ENCODE peak calls at places on chromosomes 5 and 9, in seven cellular contexts. G, J, H, L, B, M and Z are unnamed samples.

GRCh38 chr5:23591250-23591649 is 83.8 kb downstream of the PRDM9 start:
- DNase-seq in L (no peak), J (no peak), H (no peak), B (no peak), G (no peak), M (no peak), Z (no peak)

GRCh38 chr5:94276751-94277150 is 341.7 kb downstream of the KIAA0825 start:
- DNase-seq in M (no peak), H (no peak), L (no peak), J (peak), G (no peak), B (no peak), Z (no peak)

GRCh38 chr5:145787507-145787906 is 47.6 kb downstream of the PRELID2 start:
- DNase-seq in B (no peak), M (no peak), G (no peak), L (no peak), J (no peak), H (no peak), Z (no peak)

GRCh38 chr5:1568201-1568979 is 44.6 kb upstream of the LPCAT1 start:
- DNase-seq in B (peak), L (no peak), H (peak), J (peak), G (peak), M (no peak), Z (peak)

GRCh38 chr9:132985489-132985888 is 7.0 kb downstream of the GFI1B start:
- DNase-seq in J (no peak), H (no peak), L (no peak), G (no peak), M (no peak), B (no peak), Z (no peak)

GRCh38 chr9:72443855-72444254 is 77.6 kb upstream of the TMC1 start:
- DNase-seq in J (peak), M (no peak), L (no peak), B (no peak), H (no peak), G (no peak), Z (peak)

GRCh38 chr5:160929343-160929742 is 77.3 kb upstream of the ATP10B start:
- DNase-seq in B (no peak), M (no peak), H (no peak), J (no peak), L (no peak), G (no peak), Z (peak)

GRCh38 chr9:131094622-131095021 is 1.7 kb upstream of the AIF1L start:
- DNase-seq in J (peak), M (no peak), L (no peak), B (no peak), H (peak), G (peak), Z (peak)

GRCh38 chr5:139387611-139388197 is 2.0 kb downstream of the MZB1 start:
- DNase-seq in G (no peak), J (no peak), M (no peak), H (no peak), B (no peak), L (no peak), Z (no peak)

GRCh38 chr5:7078901-7079300 is 317.0 kb upstream of the ADCY2 start:
- DNase-seq in L (no peak), B (no peak), J (no peak), H (no peak), M (peak), G (no peak), Z (peak)

GRCh38 chr5:145903113-145903512 is 30.3 kb upstream of the GRXCR2 start:
- DNase-seq in L (no peak), G (no peak), M (no peak), B (no peak), J (no peak), H (no peak), Z (peak)

GRCh38 chr5:133409210-133409674 is 203.1 kb downstream of the FSTL4 start:
- DNase-seq in M (no peak), G (no peak), H (no peak), B (no peak), L (no peak), J (no peak), Z (no peak)

GRCh38 chr9:104557179-104557634 is 11.8 kb upstream of the OR13C8 start:
- DNase-seq in H (no peak), L (no peak), G (no peak), M (no peak), J (no peak), B (no peak), Z (no peak)

GRCh38 chr9:130852801-130853200 is 17.7 kb downstream of the ABL1 start:
- DNase-seq in B (no peak), L (no peak), M (no peak), J (no peak), H (no peak), G (no peak), Z (no peak)

GRCh38 chr9:95435074-95435728 is 81.6 kb downstream of the PTCH1 start:
- DNase-seq in H (no peak), J (no peak), L (no peak), M (no peak), G (no peak), B (no peak), Z (no peak)

GRCh38 chr9:34592895-34593601 is 3.5 kb upstream of the CNTFR start:
- DNase-seq in J (no peak), L (peak), M (peak), B (no peak), H (no peak), G (peak), Z (peak)

GRCh38 chr5:42230839-42231238 is 192.4 kb upstream of the GHR start:
- DNase-seq in M (no peak), H (no peak), G (no peak), L (no peak), B (no peak), J (no peak), Z (no peak)

GRCh38 chr5:52139888-52140580 is 647.7 kb upstream of the ITGA1 start:
- DNase-seq in H (no peak), L (no peak), G (no peak), M (no peak), J (no peak), B (no peak), Z (no peak)

GRCh38 chr9:93713716-93714115 is 137.3 kb downstream of the PHF2 start:
- DNase-seq in M (no peak), G (no peak), J (no peak), H (no peak), B (no peak), L (no peak), Z (peak)

GRCh38 chr5:180704362-180704761 is 35.5 kb downstream of the OR2Y1 start:
- DNase-seq in B (no peak), G (no peak), L (no peak), M (no peak), J (peak), H (peak), Z (peak)

GRCh38 chr5:169971780-169972179 is 8.5 kb downstream of the INSYN2B start:
- DNase-seq in M (no peak), J (no peak), L (no peak), B (no peak), G (no peak), H (no peak), Z (no peak)

DNA sequence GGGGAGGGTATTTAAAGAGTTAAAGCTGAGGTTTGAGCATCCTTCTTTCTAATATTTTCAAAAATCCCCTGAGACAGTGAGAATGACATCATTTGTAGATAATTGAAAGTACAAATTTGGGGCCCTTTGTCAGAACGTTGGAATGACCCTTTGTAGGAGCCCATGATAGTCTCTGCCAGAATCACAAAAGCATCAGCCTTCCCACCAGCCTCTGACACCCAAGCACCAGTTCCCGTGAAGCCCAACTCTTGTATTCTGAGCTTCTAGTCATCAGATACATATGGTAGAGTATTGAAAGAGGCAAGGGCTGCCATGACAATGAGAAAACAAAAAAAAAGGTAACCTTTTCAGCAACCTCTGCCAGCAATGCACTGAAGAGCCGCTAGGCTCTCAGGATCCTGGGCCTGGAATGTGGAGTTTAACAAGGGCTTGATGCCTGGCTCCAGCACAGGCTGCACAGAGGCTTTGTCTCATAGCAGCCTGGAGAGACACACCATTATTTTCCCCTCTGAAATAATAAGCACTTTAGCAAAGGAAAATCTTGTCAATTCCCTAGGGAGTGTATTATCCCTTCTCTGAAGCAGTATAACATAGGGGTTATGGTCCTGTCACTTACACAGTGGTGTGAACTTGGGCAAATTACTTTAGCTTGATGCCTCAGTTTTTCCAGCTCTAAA is 114.4 kb downstream of the ZNF608 start:
- DNase-seq in B (no peak), G (no peak), L (no peak), H (peak), J (peak), M (peak), Z (no peak)
- TF ChIP-seq CTCF in B (no peak), G (no peak), L (no peak), H (no peak), J (no peak), M (peak), Z (no peak)

GRCh38 chr9:101388507-101388993 is 3.7 kb upstream of the BAAT start:
- DNase-seq in B (no peak), J (peak), G (no peak), H (no peak), L (no peak), M (no peak), Z (peak)
- TF ChIP-seq CTCF in B (no peak), J (peak), G (no peak), H (peak), L (no peak), M (peak), Z (peak)

GRCh38 chr5:43753069-43753468 is 150.1 kb downstream of the NNT start:
- DNase-seq in L (no peak), G (no peak), H (no peak), J (no peak), M (no peak), B (peak), Z (no peak)
- TF ChIP-seq CTCF in L (no peak), G (no peak), H (no peak), J (peak), M (no peak), B (peak), Z (no peak)

GRCh38 chr5:131496400-131496713 is 138.7 kb downstream of the RAPGEF6 start:
- DNase-seq in B (no peak), J (no peak), H (no peak), G (no peak), M (no peak), L (no peak), Z (no peak)
- TF ChIP-seq CTCF in B (no peak), J (no peak), H (no peak), G (no peak), M (no peak), L (no peak), Z (no peak)

GRCh38 chr9:113656771-113657670 is 193.5 kb downstream of the RGS3 start:
- DNase-seq in M (no peak), G (no peak), H (no peak), L (no peak), B (no peak), J (no peak), Z (no peak)

GRCh38 chr9:113659039-113659438 is 195.5 kb downstream of the RGS3 start:
- DNase-seq in M (no peak), G (no peak), J (no peak), H (no peak), L (no peak), B (no peak), Z (no peak)

GRCh38 chr9:113658565-113658935 is 195.0 kb downstream of the RGS3 start:
- DNase-seq in G (no peak), J (no peak), H (no peak), B (no peak), L (no peak), M (no peak), Z (no peak)

GRCh38 chr9:113659740-113660139 is 196.2 kb downstream of the RGS3 start:
- DNase-seq in M (no peak), L (no peak), B (no peak), J (no peak), G (no peak), H (no peak), Z (no peak)

GRCh38 chr9:113657765-113658564 is 194.4 kb downstream of the RGS3 start:
- DNase-seq in M (peak), G (peak), L (peak), H (peak), B (peak), J (peak), Z (peak)
- TF ChIP-seq CTCF in M (peak), G (peak), L (peak), H (peak), B (peak), J (peak), Z (peak)

GRCh38 chr5:157069949-157070348 is 11.0 kb upstream of the HAVCR1 start:
- DNase-seq in L (no peak), B (no peak), M (no peak), J (no peak), G (no peak), H (no peak), Z (no peak)
- TF ChIP-seq CTCF in L (no peak), B (no peak), M (no peak), J (no peak), G (no peak), H (no peak), Z (no peak)

GRCh38 chr5:113447651-113448050 is 12.9 kb upstream of the TSSK1B start:
- DNase-seq in J (peak), L (no peak), H (no peak), G (no peak), B (no peak), M (peak), Z (no peak)
- TF ChIP-seq CTCF in J (peak), L (no peak), H (peak), G (no peak), B (no peak), M (peak), Z (no peak)